ENCODE peak calls at places on chromosomes 3 and 15, in nine cellular contexts. C is Peyer's patch; X is AG04450; S is IMR-90; D is A673; Q is brain microvascular endothelial cell; M is CD8-positive, alpha-beta T cell; O is OCI-LY7; R is fibroblast of lung. I is an unnamed sample.

GRCh38 chr3:192887701-192888100 is 30.0 kb downstream of the MB21D2 start:
- DNase-seq in Q (no peak), X (no peak), O (no peak), S (no peak), D (no peak), R (no peak), C (no peak), M (no peak), I (no peak)

GRCh38 chr15:67474405-67475080 is 46.4 kb upstream of the C15orf61 start:
- DNase-seq in D (no peak), S (no peak), C (no peak), X (no peak), Q (no peak), M (no peak), O (no peak), R (no peak), I (no peak)

GRCh38 chr3:66442254-66443249 is 58.3 kb downstream of the LRIG1 start:
- DNase-seq in O (no peak), R (peak; percentile 84), S (peak; percentile 93), D (peak; percentile 65), C (peak; percentile 63), X (peak; percentile 69), Q (peak; percentile 65), M (no peak), I (no peak)

GRCh38 chr3:42081814-42082473 is 9.2 kb upstream of the TRAK1 start:
- DNase-seq in X (no peak), D (no peak), Q (no peak), R (no peak), M (no peak), O (no peak), C (no peak), S (no peak), I (no peak)

GRCh38 chr3:155656466-155656865 is 88.4 kb downstream of the PLCH1 start:
- DNase-seq in O (no peak), M (no peak), S (no peak), Q (no peak), R (no peak), C (no peak), X (no peak), D (no peak), I (no peak)

GRCh38 chr3:23612296-23612891 is 193.4 kb upstream of the UBE2E1 start:
- DNase-seq in Q (peak; percentile 40), R (peak; percentile 55), S (peak; percentile 89), X (peak; percentile 30), C (no peak), O (no peak), M (no peak), D (no peak), I (no peak)

GRCh38 chr3:138297059-138297607 is 32.5 kb downstream of the NME9 start:
- DNase-seq in S (no peak), O (no peak), X (no peak), M (no peak), Q (no peak), C (no peak), R (no peak), D (no peak), I (no peak)

GRCh38 chr3:169914321-169914720 is 2.9 kb downstream of the SAMD7 start:
- DNase-seq in X (no peak), R (peak; percentile 17), Q (peak; percentile 24), S (peak; percentile 22), O (no peak), D (peak; percentile 12), C (no peak), M (no peak), I (no peak)

GRCh38 chr3:47428585-47429145 is 47.1 kb downstream of the SCAP start:
- DNase-seq in O (no peak), C (no peak), S (no peak), M (no peak), Q (no peak), X (no peak), R (no peak), D (no peak), I (no peak)

GRCh38 chr15:34240537-34240936 is 15.7 kb downstream of the EMC4 start:
- DNase-seq in R (no peak), D (no peak), O (no peak), Q (no peak), M (no peak), C (no peak), S (no peak), X (no peak), I (no peak)

GRCh38 chr3:127089487-127090145 is 103.3 kb upstream of the PRR23E start:
- DNase-seq in O (peak; percentile 11), R (peak; percentile 13), S (no peak), Q (no peak), D (no peak), M (no peak), C (no peak), X (no peak), I (no peak)

GRCh38 chr3:64880926-64881325 is 193.1 kb upstream of the ADAMTS9 start:
- DNase-seq in R (no peak), Q (no peak), D (peak; percentile 64), X (no peak), S (no peak), M (no peak), O (no peak), C (no peak), I (no peak)

GRCh38 chr3:186235554-186235953 is 126.5 kb downstream of the DGKG start:
- DNase-seq in O (peak; percentile 45), X (no peak), R (no peak), D (no peak), C (no peak), Q (no peak), S (no peak), M (no peak), I (no peak)

GRCh38 chr15:89836255-89837133 is 21.8 kb upstream of the ANPEP start:
- DNase-seq in M (no peak), X (peak; percentile 84), C (no peak), S (peak; percentile 96), D (peak; percentile 24), Q (peak; percentile 86), R (peak; percentile 96), O (no peak), I (no peak)

GRCh38 chr15:43193710-43194109 is 8.5 kb downstream of the CCNDBP1 start:
- DNase-seq in C (no peak), O (no peak), X (no peak), Q (no peak), M (no peak), D (no peak), R (no peak), S (no peak), I (no peak)

GRCh38 chr15:58469432-58470353 is 37.9 kb downstream of the LIPC start:
- DNase-seq in M (no peak), C (no peak), O (no peak), R (peak; percentile 93), D (peak; percentile 93), X (peak; percentile 92), S (peak; percentile 97), Q (peak; percentile 97), I (peak; percentile 94)

GRCh38 chr15:41564286-41564959 is 5.4 kb downstream of the TYRO3 start:
- DNase-seq in M (no peak), D (no peak), S (no peak), Q (no peak), O (peak; percentile 19), R (peak; percentile 25), X (no peak), C (no peak), I (no peak)

GRCh38 chr15:99341786-99342185 is 90.5 kb downstream of the LRRC28 start:
- DNase-seq in C (no peak), M (no peak), X (no peak), S (peak; percentile 8), R (no peak), O (no peak), D (no peak), Q (no peak), I (no peak)

GRCh38 chr3:189419022-189419421 is 212.2 kb upstream of the TP63 start:
- DNase-seq in S (no peak), O (no peak), M (no peak), R (peak; percentile 47), X (no peak), C (no peak), D (no peak), Q (no peak), I (no peak)
- H3K27ac ChIP-seq in S (no peak overlapping the region), O (no peak overlapping the region), M (no peak overlapping the region), R (no peak overlapping the region), X (no peak overlapping the region), C (no peak overlapping the region), D (no peak overlapping the region), Q (no peak overlapping the region), I (no peak overlapping the region)

GRCh38 chr15:55894406-55894965 is 98.9 kb downstream of the NEDD4 start:
- DNase-seq in R (no peak), O (no peak), C (no peak), Q (no peak), M (no peak), S (no peak), D (no peak), X (no peak), I (no peak)
- H3K4me3 ChIP-seq in R (peak overlapping the region; percentile 34), O (no peak overlapping the region), C (no peak overlapping the region), Q (no peak overlapping the region), M (no peak overlapping the region), S (peak overlapping the region; percentile 25), D (no peak overlapping the region), X (no peak overlapping the region), I (peak overlapping the region; percentile 27)

GRCh38 chr3:21839592-21839991 is 88.6 kb upstream of the ZNF385D start:
- DNase-seq in D (no peak), C (no peak), X (no peak), S (peak; percentile 53), Q (peak; percentile 98), M (no peak), O (peak; percentile 0), R (peak; percentile 95), I (no peak)
- TF ChIP-seq CTCF in D (no peak), C (no peak), X (peak; percentile 15), S (no peak), Q (peak; percentile 68), M (no peak), O (peak; percentile 62), R (peak; percentile 57), I (no peak)

DNA sequence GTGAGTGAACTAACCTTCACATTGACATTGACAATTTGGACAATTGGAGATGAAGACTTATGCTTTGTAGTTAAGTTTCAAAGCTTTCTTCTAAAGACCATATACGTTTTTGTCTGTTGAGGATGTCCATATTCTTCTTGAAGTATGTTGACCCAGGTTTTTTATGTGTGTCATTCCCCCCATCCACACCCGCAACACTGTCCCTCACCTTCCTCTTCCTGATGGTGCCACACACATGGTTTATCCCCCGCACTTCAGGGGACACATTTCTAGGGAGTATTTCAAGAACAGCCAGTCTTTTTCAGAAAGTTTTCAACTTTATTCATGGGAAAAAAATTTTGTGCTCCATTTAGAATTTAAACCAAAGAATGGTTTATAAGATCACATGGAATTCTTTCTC is 105.1 kb downstream of the GHSR start:
- DNase-seq in X (no peak), Q (no peak), D (no peak), S (no peak), O (no peak), R (no peak), C (no peak), M (no peak), I (no peak)
- H3K27ac ChIP-seq in X (no peak overlapping the region), Q (no peak overlapping the region), D (no peak overlapping the region), S (no peak overlapping the region), O (no peak overlapping the region), R (no peak overlapping the region), C (no peak overlapping the region), M (no peak overlapping the region), I (no peak overlapping the region)

DNA sequence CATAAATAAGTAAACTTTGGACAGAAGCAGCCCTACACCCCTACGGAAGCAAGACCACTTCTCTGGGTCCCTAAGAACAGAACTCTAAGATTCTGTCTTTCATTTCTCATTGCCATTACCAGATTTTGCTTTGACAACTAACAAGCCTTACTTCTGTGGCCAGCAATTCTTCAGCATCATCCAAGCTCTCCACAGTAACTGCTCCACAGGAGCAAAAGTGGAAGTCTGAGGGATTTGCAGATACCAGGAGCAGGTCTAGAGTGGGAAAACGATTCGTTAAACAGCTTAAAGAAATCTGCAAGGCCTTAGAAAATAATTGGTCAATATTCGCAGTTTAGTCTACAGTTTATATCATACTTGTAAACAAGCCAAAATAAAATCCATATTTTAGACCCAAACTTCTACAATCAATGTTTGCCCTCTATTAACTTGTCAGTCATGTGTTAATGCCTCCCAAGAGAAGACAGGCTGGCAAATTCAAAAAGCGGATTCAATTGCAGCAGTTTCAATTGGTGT is 24.1 kb downstream of the MYH15 start:
- DNase-seq in M (no peak), Q (no peak), O (no peak), R (no peak), X (no peak), D (no peak), S (no peak), C (no peak), I (no peak)
- H3K4me3 ChIP-seq in M (no peak overlapping the region), Q (no peak overlapping the region), O (no peak overlapping the region), R (no peak overlapping the region), X (no peak overlapping the region), D (no peak overlapping the region), S (no peak overlapping the region), C (no peak overlapping the region), I (no peak overlapping the region)